ENCODE peak calls at places on chromosomes 3 and 15, in six cellular contexts. R is activated CD8-positive, alpha-beta memory T cell treated with anti-CD3 and anti-CD28 coated beads, Interleukin-2, amount 50 U/mL, for 48 hours; Z is NCI-H2029 treated with DMSO at 0.1 percent for 48 hours; D is spleen; N is Peyer's patch; J is fibroblast of gingiva. C is an unnamed sample.

GRCh38 chr3:23481660-23482278 is 278.6 kb downstream of the UBE2E2 start:
- DNase-seq in R (no peak), Z (no peak), D (no peak), N (no peak), J (peak), C (no peak)

GRCh38 chr3:132987396-132987795 is 50.8 kb upstream of the TMEM108 start:
- DNase-seq in R (no peak), Z (no peak), D (no peak), N (no peak), J (no peak), C (no peak)

GRCh38 chr15:94383041-94383440 is 151.7 kb downstream of the MCTP2 start:
- DNase-seq in R (no peak), Z (no peak), D (no peak), N (no peak), J (no peak), C (no peak)

GRCh38 chr3:125280966-125281365 is 68.4 kb upstream of the SLC12A8 start:
- DNase-seq in R (no peak), Z (peak), D (no peak), N (no peak), J (peak), C (peak)

GRCh38 chr3:4939276-4939675 is 40.0 kb upstream of the BHLHE40 start:
- DNase-seq in R (no peak), Z (no peak), D (no peak), N (no peak), J (no peak), C (no peak)

GRCh38 chr3:38641461-38642110 is 7.9 kb downstream of the SCN5A start:
- DNase-seq in R (no peak), Z (no peak), D (peak), N (no peak), J (no peak), C (no peak)

GRCh38 chr3:123343296-123344174 is 105.4 kb downstream of the ADCY5 start:
- DNase-seq in R (no peak), Z (no peak), D (peak), N (peak), J (no peak), C (no peak)

GRCh38 chr15:99052205-99052604 is 44.6 kb upstream of the PGPEP1L start:
- DNase-seq in R (no peak), Z (no peak), D (no peak), N (no peak), J (no peak), C (no peak)

GRCh38 chr3:184366619-184367321 is 5.3 kb downstream of the POLR2H start:
- DNase-seq in R (no peak), Z (no peak), D (no peak), N (no peak), J (peak), C (no peak)

GRCh38 chr15:55700876-55701275 is 42.1 kb downstream of the PRTG start:
- DNase-seq in R (no peak), Z (no peak), D (no peak), N (no peak), J (no peak), C (no peak)

GRCh38 chr3:48275292-48276027 is 34.6 kb downstream of the ZNF589 start:
- DNase-seq in R (no peak), Z (no peak), D (no peak), N (no peak), J (no peak), C (no peak)

GRCh38 chr3:158233791-158234190 is 123.9 kb downstream of the RSRC1 start:
- DNase-seq in R (no peak), Z (no peak), D (no peak), N (no peak), J (no peak), C (no peak)

GRCh38 chr3:86221601-86222000 is 769.3 kb downstream of the VGLL3 start:
- DNase-seq in R (no peak), Z (no peak), D (no peak), N (no peak), J (no peak), C (no peak)

GRCh38 chr3:135970500-135971116 is 5.1 kb downstream of the PPP2R3A start:
- DNase-seq in R (no peak), Z (no peak), D (no peak), N (no peak), J (peak), C (no peak)

GRCh38 chr3:10169000-10169496 is 4.3 kb downstream of the IRAK2 start:
- DNase-seq in R (no peak), Z (no peak), D (no peak), N (no peak), J (no peak), C (no peak)

GRCh38 chr3:14717307-14717706 is 42.4 kb downstream of the C3orf20 start:
- DNase-seq in R (no peak), Z (no peak), D (no peak), N (no peak), J (no peak), C (no peak)

GRCh38 chr3:47007482-47008257 is 28.2 kb downstream of the NBEAL2 start:
- DNase-seq in R (no peak), Z (no peak), D (peak), N (peak), J (no peak), C (no peak)

GRCh38 chr15:41894791-41895463 is 1.1 kb upstream of the SPTBN5 start:
- DNase-seq in R (peak), Z (peak), D (peak), N (peak), J (peak), C (peak)

GRCh38 chr15:58453931-58454793 is 22.4 kb downstream of the LIPC start:
- DNase-seq in R (peak), Z (no peak), D (no peak), N (no peak), J (no peak), C (no peak)

GRCh38 chr3:111152506-111152905 is 80.9 kb downstream of the NECTIN3 start:
- DNase-seq in R (no peak), Z (no peak), D (no peak), N (no peak), J (peak), C (no peak)

GRCh38 chr3:183591881-183592521 is 36.5 kb upstream of the KLHL6 start:
- DNase-seq in R (no peak), Z (no peak), D (no peak), N (no peak), J (no peak), C (no peak)

GRCh38 chr15:99452010-99452409 is 113.8 kb upstream of the MEF2A start:
- DNase-seq in R (peak), Z (no peak), D (no peak), N (no peak), J (no peak), C (no peak)

GRCh38 chr3:160133757-160134156 is 91.5 kb upstream of the C3orf80 start:
- DNase-seq in R (no peak), Z (no peak), D (no peak), N (no peak), J (no peak), C (no peak)

GRCh38 chr15:45644437-45644836 is 9.6 kb downstream of the SQOR start:
- DNase-seq in R (no peak), Z (no peak), D (no peak), N (no peak), J (no peak), C (no peak)

GRCh38 chr3:17577795-17578520 is 164.5 kb downstream of the TBC1D5 start:
- DNase-seq in R (no peak), Z (no peak), D (no peak), N (no peak), J (no peak), C (no peak)

GRCh38 chr3:56296361-56296760 is 171.9 kb downstream of the ERC2 start:
- DNase-seq in R (no peak), Z (no peak), D (no peak), N (no peak), J (no peak), C (no peak)

GRCh38 chr15:61653110-61653509 is 407.1 kb downstream of the VPS13C start:
- DNase-seq in R (no peak), Z (no peak), D (no peak), N (no peak), J (no peak), C (no peak)

GRCh38 chr3:67460841-67461240 is 193.6 kb downstream of the SUCLG2 start:
- DNase-seq in R (no peak), Z (no peak), D (no peak), N (no peak), J (no peak), C (no peak)

C was measured in adrenal gland.